ENCODE peak calls at places on chromosomes 11 and 22, in six cellular contexts. I, Y, B, V, F and U are unnamed samples.

GRCh38 chr11:28343304-28344233 is 235.4 kb downstream of the METTL15 start:
- DNase-seq in I (peak; percentile 80), Y (no peak), F (peak; percentile 25), B (no peak), V (no peak), U (no peak)

GRCh38 chr11:83087035-83087434 is 15.3 kb upstream of the RAB30 start:
- DNase-seq in V (no peak), F (no peak), B (no peak), Y (no peak), I (no peak), U (no peak)

GRCh38 chr11:72828081-72828567 is 13.9 kb downstream of the ATG16L2 start:
- DNase-seq in I (no peak), Y (no peak), V (no peak), B (no peak), F (no peak), U (no peak)

GRCh38 chr11:128517457-128518230 is 69.7 kb downstream of the ETS1 start:
- DNase-seq in V (no peak), F (no peak), I (no peak), Y (no peak), B (no peak), U (no peak)

GRCh38 chr11:61002598-61002997 is 31.1 kb downstream of the CD6 start:
- DNase-seq in Y (no peak), I (no peak), B (no peak), F (no peak), V (no peak), U (no peak)

GRCh38 chr11:129273322-129273721 is 81.2 kb upstream of the ARHGAP32 start:
- DNase-seq in V (no peak), I (no peak), B (no peak), Y (no peak), F (no peak), U (no peak)

GRCh38 chr11:95668113-95668512 is 121.5 kb downstream of the FAM76B start:
- DNase-seq in Y (no peak), F (no peak), V (no peak), B (no peak), I (no peak), U (no peak)

GRCh38 chr22:19085233-19086043 is 36.8 kb downstream of the DGCR2 start:
- DNase-seq in Y (no peak), F (peak; percentile 37), V (no peak), I (peak; percentile 25), B (no peak), U (no peak)

GRCh38 chr11:72534859-72535547 is 100.7 kb upstream of the CLPB start:
- DNase-seq in F (peak; percentile 73), V (no peak), Y (no peak), I (no peak), B (no peak), U (no peak)

GRCh38 chr11:7278314-7278917 is 26.7 kb downstream of the SYT9 start:
- DNase-seq in V (no peak), F (peak; percentile 77), B (no peak), Y (no peak), I (peak; percentile 40), U (no peak)

GRCh38 chr22:40484906-40485660 is 114.7 kb downstream of the SGSM3 start:
- DNase-seq in Y (no peak), I (no peak), V (no peak), F (no peak), B (no peak), U (no peak)

GRCh38 chr11:61429691-61430582 is at the start of the genes CPSF7 and SDHAF2:
- DNase-seq in B (peak; percentile 98), I (peak; percentile 88), F (peak; percentile 98), Y (peak; percentile 99), V (peak; percentile 94), U (peak; percentile 32)

GRCh38 chr11:130652671-130653335 is 204.4 kb downstream of the ADAMTS15 start:
- DNase-seq in V (peak; percentile 90), I (no peak), F (no peak), B (peak; percentile 68), Y (peak; percentile 87), U (no peak)

GRCh38 chr22:44037519-44038370 is 13.6 kb downstream of the PARVB start:
- DNase-seq in B (no peak), Y (peak; percentile 78), F (no peak), I (peak; percentile 90), V (peak; percentile 62), U (peak; percentile 52)

GRCh38 chr11:61830318-61831105 is 2.4 kb downstream of the FADS2 start:
- DNase-seq in F (no peak), V (peak; percentile 44), B (no peak), I (no peak), Y (no peak), U (no peak)

GRCh38 chr22:24302591-24302990 is 32.0 kb downstream of the SPECC1L start:
- DNase-seq in V (no peak), F (no peak), B (no peak), I (no peak), Y (no peak), U (no peak)

GRCh38 chr11:128965485-128965884 is 22.8 kb upstream of the TP53AIP1 start:
- DNase-seq in I (no peak), V (no peak), Y (no peak), F (no peak), B (no peak), U (no peak)

GRCh38 chr11:44005956-44006355 is 41.8 kb upstream of the ACCSL start:
- DNase-seq in I (no peak), V (no peak), B (no peak), Y (no peak), F (no peak), U (no peak)

GRCh38 chr11:83355406-83355805 is 69.2 kb upstream of the CCDC90B start:
- DNase-seq in Y (no peak), F (no peak), B (no peak), V (no peak), I (no peak), U (no peak)

GRCh38 chr11:95230054-95231034 is 658 bp downstream of the SESN3 start:
- DNase-seq in F (peak; percentile 51), I (peak; percentile 7), B (no peak), V (peak; percentile 20), Y (peak; percentile 59), U (no peak)

GRCh38 chr22:38214248-38215056 is 12.7 kb downstream of the MAFF start:
- DNase-seq in V (peak; percentile 55), Y (peak; percentile 86), F (peak; percentile 92), I (no peak), B (peak; percentile 61), U (no peak)

GRCh38 chr22:20494978-20495860 is at the start of gene KLHL22:
- DNase-seq in Y (peak; percentile 66), B (no peak), F (peak; percentile 57), I (no peak), V (peak; percentile 32), U (no peak)

GRCh38 chr11:57980201-57980600 is 43.5 kb upstream of the OR9Q1 start:
- DNase-seq in I (no peak), V (no peak), F (no peak), B (no peak), Y (no peak), U (no peak)

GRCh38 chr11:124861670-124862069 is 3.6 kb upstream of the ROBO3 start:
- DNase-seq in F (no peak), I (no peak), V (no peak), B (no peak), Y (no peak), U (no peak)

GRCh38 chr22:20206709-20207215 is 55.9 kb upstream of the CCDC188 start:
- DNase-seq in B (no peak), Y (no peak), I (peak; percentile 14), V (no peak), F (no peak), U (no peak)

GRCh38 chr11:46631676-46632075 is 14.3 kb downstream of the ATG13 start:
- DNase-seq in V (no peak), B (no peak), I (no peak), F (no peak), Y (no peak), U (no peak)

GRCh38 chr11:46632502-46632901 is 15.1 kb downstream of the ATG13 start:
- DNase-seq in F (no peak), B (no peak), I (no peak), Y (no peak), V (no peak), U (no peak)

GRCh38 chr11:46630237-46630636 is 12.9 kb downstream of the ATG13 start:
- DNase-seq in I (no peak), B (no peak), F (no peak), Y (no peak), V (no peak), U (no peak)

GRCh38 chr11:46625406-46625805 is 8.1 kb downstream of the ATG13 start:
- DNase-seq in Y (no peak), I (no peak), V (no peak), B (no peak), F (peak; percentile 24), U (no peak)

DNA sequence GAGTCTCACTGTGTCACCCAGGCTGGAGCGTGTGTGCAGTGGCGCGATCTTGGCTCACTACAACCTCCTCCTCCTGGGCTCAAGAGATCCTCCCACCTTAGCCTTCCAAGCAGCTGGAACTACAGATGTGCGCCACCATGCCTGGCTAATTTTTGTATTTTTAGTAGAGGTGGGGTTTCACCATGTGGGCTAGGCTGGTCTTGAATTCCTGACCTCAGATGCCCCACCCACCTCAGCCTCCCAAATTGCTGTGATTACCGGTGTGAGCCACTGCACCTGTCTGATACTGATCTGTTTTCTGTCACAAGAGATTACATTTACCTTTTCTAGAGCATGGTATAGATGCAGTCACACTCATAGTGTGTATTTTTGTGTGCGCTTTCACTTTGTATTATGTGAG is 11.6 kb downstream of the ATG13 start:
- DNase-seq in F (no peak), V (no peak), I (no peak), Y (no peak), B (no peak), U (no peak)
- H3K27ac ChIP-seq in F (no peak overlapping the region), V (no peak overlapping the region), I (no peak overlapping the region), Y (no peak overlapping the region), B (no peak overlapping the region), U (no peak overlapping the region)

GRCh38 chr11:119983240-119983732 is 154.6 kb downstream of the TRIM29 start:
- DNase-seq in B (no peak), F (peak; percentile 68), Y (no peak), I (no peak), V (no peak), U (no peak)
- TF ChIP-seq CTCF in B (no peak), F (peak; percentile 60), Y (no peak), I (no peak), V (no peak), U (no peak)

GRCh38 chr22:27214691-27215090 is 557.3 kb downstream of the MIAT start:
- DNase-seq in I (no peak), Y (no peak), F (no peak), V (no peak), B (no peak), U (no peak)
- H3K27ac ChIP-seq in I (peak overlapping the region; percentile 92), Y (peak overlapping the region; percentile 23), F (no peak overlapping the region), V (peak overlapping the region; percentile 83), B (peak overlapping the region; percentile 77), U (no peak overlapping the region)

DNA sequence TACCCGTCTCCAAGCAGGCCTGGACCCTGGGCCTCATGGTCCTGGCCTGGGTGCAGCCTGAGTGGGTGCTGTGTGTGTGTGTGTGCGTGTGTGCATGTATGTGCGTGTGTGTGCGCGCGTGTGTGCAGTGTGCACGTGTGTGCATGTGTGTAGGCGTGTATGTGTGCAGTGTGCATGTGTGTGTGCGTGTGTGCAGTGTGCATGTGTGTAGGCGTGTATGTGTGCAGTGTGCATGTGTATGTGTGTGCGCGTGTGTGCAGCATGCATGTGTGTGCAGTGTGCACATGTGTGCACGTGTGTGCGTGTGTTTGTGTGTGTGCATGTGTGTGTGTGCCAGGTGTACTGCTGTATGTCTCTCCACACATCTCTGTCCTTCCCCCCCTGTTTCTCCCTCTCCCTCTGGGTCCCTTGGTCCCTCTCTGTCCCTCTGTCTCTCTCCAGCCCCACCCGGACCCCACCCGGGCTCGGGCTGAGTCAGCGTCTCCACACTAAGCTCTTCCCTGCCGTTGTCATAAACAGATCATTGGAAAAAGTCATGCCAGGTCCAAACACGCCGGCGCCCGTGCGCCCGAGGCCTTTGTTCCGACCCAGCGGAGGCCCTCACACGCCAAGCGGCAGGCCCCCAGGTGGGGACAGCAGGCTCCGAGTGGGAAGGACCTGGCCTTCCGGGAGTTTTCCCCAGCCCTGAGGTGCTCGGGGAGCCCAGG is 34.0 kb downstream of the WNT7B start:
- DNase-seq in V (no peak), B (no peak), Y (no peak), I (no peak), F (no peak), U (no peak)
- TF ChIP-seq CTCF in V (no peak), B (no peak), Y (no peak), I (no peak), F (no peak), U (no peak)